ENCODE peak calls at places on chromosomes 5 and 9, in seven cellular contexts. One of them, this sample, is unnamed.

GRCh38 chr5:150734579-150735384 is 24.0 kb downstream of the DCTN4 start:
- DNase-seq in CMK: peak
- DNase-seq in naive thymus-derived CD4-positive, alpha-beta T cell: no peak
- DNase-seq in posterior vena cava: peak
- DNase-seq in endothelial cell: no peak
- DNase-seq in AG20443: no peak
- DNase-seq in GM10248: peak
- DNase-seq in this sample: no peak

GRCh38 chr5:98722188-98722587 is 51.3 kb upstream of the RGMB start:
- DNase-seq in CMK: no peak
- DNase-seq in naive thymus-derived CD4-positive, alpha-beta T cell: no peak
- DNase-seq in posterior vena cava: no peak
- DNase-seq in endothelial cell: no peak
- DNase-seq in AG20443: no peak
- DNase-seq in GM10248: no peak
- DNase-seq in this sample: no peak

GRCh38 chr5:17014686-17015085 is 78.6 kb upstream of the MYO10 start:
- DNase-seq in CMK: no peak
- DNase-seq in naive thymus-derived CD4-positive, alpha-beta T cell: no peak
- DNase-seq in posterior vena cava: no peak
- DNase-seq in endothelial cell: no peak
- DNase-seq in AG20443: no peak
- DNase-seq in GM10248: no peak
- DNase-seq in this sample: no peak

GRCh38 chr9:36679710-36680109 is 107.0 kb downstream of the MELK start:
- DNase-seq in CMK: no peak
- DNase-seq in naive thymus-derived CD4-positive, alpha-beta T cell: no peak
- DNase-seq in posterior vena cava: no peak
- DNase-seq in endothelial cell: no peak
- DNase-seq in AG20443: no peak
- DNase-seq in GM10248: no peak
- DNase-seq in this sample: no peak

GRCh38 chr5:148990817-148991216 is 72.0 kb downstream of the SH3TC2 start:
- DNase-seq in CMK: no peak
- DNase-seq in naive thymus-derived CD4-positive, alpha-beta T cell: no peak
- DNase-seq in posterior vena cava: no peak
- DNase-seq in endothelial cell: no peak
- DNase-seq in AG20443: no peak
- DNase-seq in GM10248: no peak
- DNase-seq in this sample: no peak

GRCh38 chr5:142904421-142904820 is 134.2 kb downstream of the ARHGAP26 start:
- DNase-seq in CMK: no peak
- DNase-seq in naive thymus-derived CD4-positive, alpha-beta T cell: no peak
- DNase-seq in posterior vena cava: no peak
- DNase-seq in endothelial cell: no peak
- DNase-seq in AG20443: no peak
- DNase-seq in GM10248: no peak
- DNase-seq in this sample: no peak

GRCh38 chr5:176441921-176442323 is 6.3 kb upstream of the FAF2 start:
- DNase-seq in CMK: no peak
- DNase-seq in naive thymus-derived CD4-positive, alpha-beta T cell: no peak
- DNase-seq in posterior vena cava: no peak
- DNase-seq in endothelial cell: no peak
- DNase-seq in AG20443: peak
- DNase-seq in GM10248: no peak
- DNase-seq in this sample: no peak

GRCh38 chr5:39464096-39464495 is 39.3 kb upstream of the DAB2 start:
- DNase-seq in CMK: no peak
- DNase-seq in naive thymus-derived CD4-positive, alpha-beta T cell: no peak
- DNase-seq in posterior vena cava: no peak
- DNase-seq in endothelial cell: no peak
- DNase-seq in AG20443: peak
- DNase-seq in GM10248: no peak
- DNase-seq in this sample: no peak

GRCh38 chr5:79202076-79202475 is 33.9 kb upstream of the JMY start:
- DNase-seq in CMK: no peak
- DNase-seq in naive thymus-derived CD4-positive, alpha-beta T cell: no peak
- DNase-seq in posterior vena cava: no peak
- DNase-seq in endothelial cell: no peak
- DNase-seq in AG20443: peak
- DNase-seq in GM10248: no peak
- DNase-seq in this sample: no peak

GRCh38 chr9:127022913-127023665 is 99.3 kb downstream of the ANGPTL2 start:
- DNase-seq in CMK: no peak
- DNase-seq in naive thymus-derived CD4-positive, alpha-beta T cell: no peak
- DNase-seq in posterior vena cava: no peak
- DNase-seq in endothelial cell: no peak
- DNase-seq in AG20443: no peak
- DNase-seq in GM10248: no peak
- DNase-seq in this sample: no peak

GRCh38 chr9:15482146-15482545 is 28.6 kb downstream of the PSIP1 start:
- DNase-seq in CMK: no peak
- DNase-seq in naive thymus-derived CD4-positive, alpha-beta T cell: no peak
- DNase-seq in posterior vena cava: no peak
- DNase-seq in endothelial cell: no peak
- DNase-seq in AG20443: no peak
- DNase-seq in GM10248: no peak
- DNase-seq in this sample: no peak

GRCh38 chr5:142659405-142659804 is 26.5 kb downstream of the FGF1 start:
- DNase-seq in CMK: no peak
- DNase-seq in naive thymus-derived CD4-positive, alpha-beta T cell: no peak
- DNase-seq in posterior vena cava: no peak
- DNase-seq in endothelial cell: no peak
- DNase-seq in AG20443: no peak
- DNase-seq in GM10248: no peak
- DNase-seq in this sample: no peak

GRCh38 chr5:172676914-172677475 is 35.9 kb downstream of the NEURL1B start:
- DNase-seq in CMK: no peak
- DNase-seq in naive thymus-derived CD4-positive, alpha-beta T cell: no peak
- DNase-seq in posterior vena cava: peak
- DNase-seq in endothelial cell: no peak
- DNase-seq in AG20443: no peak
- DNase-seq in GM10248: no peak
- DNase-seq in this sample: no peak

GRCh38 chr9:98406469-98406868 is 151.0 kb upstream of the TBC1D2 start:
- DNase-seq in CMK: no peak
- DNase-seq in naive thymus-derived CD4-positive, alpha-beta T cell: no peak
- DNase-seq in posterior vena cava: no peak
- DNase-seq in endothelial cell: no peak
- DNase-seq in AG20443: no peak
- DNase-seq in GM10248: no peak
- DNase-seq in this sample: no peak

GRCh38 chr5:180020176-180020575 is 51.4 kb downstream of the RNF130 start:
- DNase-seq in CMK: no peak
- DNase-seq in naive thymus-derived CD4-positive, alpha-beta T cell: no peak
- DNase-seq in posterior vena cava: no peak
- DNase-seq in endothelial cell: no peak
- DNase-seq in AG20443: no peak
- DNase-seq in GM10248: no peak
- DNase-seq in this sample: no peak

GRCh38 chr9:33881635-33882034 is 64.7 kb downstream of the UBE2R2 start:
- DNase-seq in CMK: no peak
- DNase-seq in naive thymus-derived CD4-positive, alpha-beta T cell: no peak
- DNase-seq in posterior vena cava: no peak
- DNase-seq in endothelial cell: no peak
- DNase-seq in AG20443: no peak
- DNase-seq in GM10248: no peak
- DNase-seq in this sample: no peak

GRCh38 chr9:138024831-138025291 is 147.3 kb downstream of the CACNA1B start:
- DNase-seq in CMK: no peak
- DNase-seq in naive thymus-derived CD4-positive, alpha-beta T cell: no peak
- DNase-seq in posterior vena cava: peak
- DNase-seq in endothelial cell: no peak
- DNase-seq in AG20443: no peak
- DNase-seq in GM10248: no peak
- DNase-seq in this sample: no peak

GRCh38 chr5:100505984-100506670 is 29.0 kb upstream of the FAM174A start:
- DNase-seq in CMK: no peak
- DNase-seq in naive thymus-derived CD4-positive, alpha-beta T cell: no peak
- DNase-seq in posterior vena cava: no peak
- DNase-seq in endothelial cell: no peak
- DNase-seq in AG20443: peak
- DNase-seq in GM10248: no peak
- DNase-seq in this sample: no peak

GRCh38 chr9:113616716-113617496 is 153.4 kb downstream of the RGS3 start:
- DNase-seq in CMK: no peak
- DNase-seq in naive thymus-derived CD4-positive, alpha-beta T cell: no peak
- DNase-seq in posterior vena cava: no peak
- DNase-seq in endothelial cell: no peak
- DNase-seq in AG20443: no peak
- DNase-seq in GM10248: no peak
- DNase-seq in this sample: no peak

GRCh38 chr5:142222235-142222880 is 102.5 kb downstream of the SPRY4 start:
- DNase-seq in CMK: no peak
- DNase-seq in naive thymus-derived CD4-positive, alpha-beta T cell: no peak
- DNase-seq in posterior vena cava: no peak
- DNase-seq in endothelial cell: no peak
- DNase-seq in AG20443: no peak
- DNase-seq in GM10248: no peak
- DNase-seq in this sample: no peak

GRCh38 chr5:15993334-15993733 is 186.3 kb downstream of the MARCHF11 start:
- DNase-seq in CMK: no peak
- DNase-seq in naive thymus-derived CD4-positive, alpha-beta T cell: no peak
- DNase-seq in posterior vena cava: no peak
- DNase-seq in endothelial cell: no peak
- DNase-seq in AG20443: peak
- DNase-seq in GM10248: no peak
- DNase-seq in this sample: no peak

GRCh38 chr9:114116061-114116747 is 17.1 kb upstream of the KIF12 start:
- DNase-seq in CMK: no peak
- DNase-seq in naive thymus-derived CD4-positive, alpha-beta T cell: no peak
- DNase-seq in posterior vena cava: peak
- DNase-seq in endothelial cell: no peak
- DNase-seq in AG20443: no peak
- DNase-seq in GM10248: no peak
- DNase-seq in this sample: no peak

GRCh38 chr5:179242676-179243075 is 102.6 kb downstream of the ADAMTS2 start:
- DNase-seq in CMK: no peak
- DNase-seq in naive thymus-derived CD4-positive, alpha-beta T cell: no peak
- DNase-seq in posterior vena cava: peak
- DNase-seq in endothelial cell: no peak
- DNase-seq in AG20443: no peak
- DNase-seq in GM10248: no peak
- DNase-seq in this sample: no peak

GRCh38 chr9:31347082-31347617 is 1037.3 kb upstream of the ACO1 start:
- DNase-seq in CMK: no peak
- DNase-seq in naive thymus-derived CD4-positive, alpha-beta T cell: peak
- DNase-seq in posterior vena cava: no peak
- DNase-seq in endothelial cell: peak
- DNase-seq in AG20443: no peak
- DNase-seq in GM10248: peak
- DNase-seq in this sample: no peak

This sample was measured in activated effector memory CD4-positive, alpha-beta T cell treated with Interleukin-2 at 50 U/mL for 16 hours.